ENCODE peak calls at places on chromosomes 2 and 18, in seven cellular contexts. E, B, W, P, J, X and T are unnamed samples.

GRCh38 chr2:108613261-108614042 is 79.2 kb downstream of the LIMS1 start:
- DNase-seq in E (no peak), B (no peak), W (no peak), P (no peak), J (no peak), X (no peak), T (no peak)

GRCh38 chr2:178891265-178891958 is 84.2 kb upstream of the TTN start:
- DNase-seq in E (peak), B (peak), W (peak), P (peak), J (peak), X (peak), T (peak)

GRCh38 chr2:234672498-234673150 is 175.7 kb upstream of the ARL4C start:
- DNase-seq in E (no peak), B (no peak), W (no peak), P (no peak), J (no peak), X (no peak), T (no peak)

GRCh38 chr2:47664817-47665216 is 118.1 kb upstream of the MSH6 start:
- DNase-seq in E (no peak), B (no peak), W (no peak), P (peak), J (no peak), X (no peak), T (no peak)

GRCh38 chr2:218998414-218999002 is 5.3 kb upstream of the CRYBA2 start:
- DNase-seq in E (peak), B (no peak), W (no peak), P (no peak), J (no peak), X (no peak), T (no peak)

GRCh38 chr2:128665113-128665512 is 346.4 kb upstream of the HS6ST1 start:
- DNase-seq in E (no peak), B (no peak), W (no peak), P (no peak), J (no peak), X (no peak), T (no peak)

GRCh38 chr2:209147981-209148380 is 275.9 kb upstream of the MAP2 start:
- DNase-seq in E (no peak), B (no peak), W (no peak), P (no peak), J (no peak), X (no peak), T (no peak)

GRCh38 chr18:12239426-12239825 is 14.7 kb upstream of the CIDEA start:
- DNase-seq in E (no peak), B (no peak), W (no peak), P (no peak), J (no peak), X (no peak), T (no peak)

GRCh38 chr2:26838121-26838906 is 9.6 kb upstream of the DPYSL5 start:
- DNase-seq in E (no peak), B (no peak), W (no peak), P (no peak), J (no peak), X (no peak), T (no peak)